ENCODE peak calls at places on chromosomes 11 and 22, in four cellular contexts. Q, V, R and Y are unnamed samples.
A peak's percentile ranks its signal among the peaks of the same experiment; 100 is the strongest.

GRCh38 chr22:29136715-29137700 is 64.2 kb downstream of the KREMEN1 start:
- DNase-seq in Q (no peak), V (peak; percentile 37), R (no peak), Y (no peak)

GRCh38 chr11:129710423-129710822 is 105.2 kb upstream of the TMEM45B start:
- DNase-seq in Q (no peak), V (no peak), R (no peak), Y (no peak)

GRCh38 chr11:64744544-64745218 is 739 bp upstream of the RASGRP2 start:
- DNase-seq in Q (no peak), V (no peak), R (no peak), Y (no peak)

GRCh38 chr11:19777342-19778102 is 64.9 kb downstream of the NAV2 start:
- DNase-seq in Q (no peak), V (peak; percentile 52), R (peak; percentile 70), Y (peak; percentile 77)

GRCh38 chr11:11432621-11433319 is 79.7 kb upstream of the CSNK2A3 start:
- DNase-seq in Q (no peak), V (no peak), R (no peak), Y (no peak)

GRCh38 chr22:41725510-41726110 is 26.3 kb downstream of the MEI1 start:
- DNase-seq in Q (no peak), V (no peak), R (no peak), Y (peak; percentile 1)

GRCh38 chr11:2796091-2796490 is 89.5 kb downstream of the CDKN1C start:
- DNase-seq in Q (peak; percentile 32), V (peak; percentile 37), R (no peak), Y (no peak)

GRCh38 chr11:68010058-68011041 is at the start of gene ALDH3B1:
- DNase-seq in Q (peak; percentile 79), V (peak; percentile 94), R (peak; percentile 48), Y (peak; percentile 71)

GRCh38 chr22:22375586-22376351 is 131.2 kb downstream of the VPREB1 start:
- DNase-seq in Q (no peak), V (peak; percentile 75), R (no peak), Y (no peak)

GRCh38 chr11:33532720-33533119 is 167.9 kb downstream of the C11orf91 start:
- DNase-seq in Q (no peak), V (no peak), R (no peak), Y (no peak)

DNA sequence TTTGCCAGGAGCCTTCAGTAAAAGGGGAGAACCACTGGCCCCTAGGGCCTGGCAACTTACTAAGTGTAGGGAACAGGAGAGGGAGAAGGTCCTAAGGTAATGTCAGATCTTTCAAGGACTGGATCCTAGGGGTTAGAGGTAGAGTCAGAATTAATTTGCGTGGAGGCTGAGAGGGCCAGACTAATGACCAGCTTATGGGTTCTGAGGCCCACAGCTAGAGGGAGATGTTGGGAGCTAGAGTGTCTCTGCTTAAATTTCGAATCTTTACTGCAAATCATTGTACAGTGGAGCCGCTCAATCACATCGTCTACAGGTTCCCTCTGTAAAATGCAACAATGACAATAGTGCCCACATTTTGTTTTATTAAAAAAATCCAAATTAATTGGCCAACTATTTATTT is 31.4 kb downstream of the CLMP start:
- DNase-seq in Q (no peak), V (no peak), R (no peak), Y (no peak)
- TF ChIP-seq CTCF in Q (no peak), V (no peak), R (peak; percentile 17), Y (peak; percentile 57)

GRCh38 chr22:26479043-26479791 is 4.4 kb downstream of the HPS4 start:
- DNase-seq in Q (no peak), V (no peak), R (no peak), Y (no peak)
- TF ChIP-seq CTCF in Q (no peak), V (peak; percentile 12), R (no peak), Y (no peak)

DNA sequence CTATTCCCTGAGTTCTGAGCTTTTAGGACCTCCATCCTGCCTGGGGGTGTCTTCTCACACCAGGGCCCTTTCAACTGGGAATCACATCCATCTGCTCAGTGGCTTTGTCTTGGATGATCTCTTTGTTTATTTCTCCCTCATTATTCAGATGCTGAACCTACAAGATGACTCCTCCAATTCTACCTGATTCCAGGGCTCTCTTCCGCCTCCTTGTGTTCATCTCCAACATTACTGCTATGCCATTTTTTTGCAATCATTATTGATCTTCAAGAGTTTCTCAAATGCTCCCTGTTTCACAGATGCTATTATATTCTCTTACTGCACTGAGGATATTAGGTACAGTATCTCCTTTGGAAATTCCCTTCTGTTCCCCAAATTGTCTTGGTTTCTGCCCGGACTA is 307.7 kb downstream of the SHANK2 start:
- DNase-seq in Q (no peak), V (no peak), R (no peak), Y (no peak)
- TF ChIP-seq CTCF in Q (no peak), V (no peak), R (no peak), Y (no peak)

GRCh38 chr11:62923634-62924411 is 2.7 kb upstream of the CHRM1 start:
- DNase-seq in Q (no peak), V (peak; percentile 42), R (no peak), Y (no peak)

GRCh38 chr11:62921201-62921572 is at the start of gene CHRM1:
- DNase-seq in Q (no peak), V (no peak), R (no peak), Y (no peak)

GRCh38 chr11:62922189-62922589 is 1.0 kb upstream of the CHRM1 start:
- DNase-seq in Q (no peak), V (no peak), R (no peak), Y (no peak)

GRCh38 chr11:62921573-62922188 is 518 bp upstream of the CHRM1 start:
- DNase-seq in Q (no peak), V (no peak), R (no peak), Y (peak; percentile 7)

DNA sequence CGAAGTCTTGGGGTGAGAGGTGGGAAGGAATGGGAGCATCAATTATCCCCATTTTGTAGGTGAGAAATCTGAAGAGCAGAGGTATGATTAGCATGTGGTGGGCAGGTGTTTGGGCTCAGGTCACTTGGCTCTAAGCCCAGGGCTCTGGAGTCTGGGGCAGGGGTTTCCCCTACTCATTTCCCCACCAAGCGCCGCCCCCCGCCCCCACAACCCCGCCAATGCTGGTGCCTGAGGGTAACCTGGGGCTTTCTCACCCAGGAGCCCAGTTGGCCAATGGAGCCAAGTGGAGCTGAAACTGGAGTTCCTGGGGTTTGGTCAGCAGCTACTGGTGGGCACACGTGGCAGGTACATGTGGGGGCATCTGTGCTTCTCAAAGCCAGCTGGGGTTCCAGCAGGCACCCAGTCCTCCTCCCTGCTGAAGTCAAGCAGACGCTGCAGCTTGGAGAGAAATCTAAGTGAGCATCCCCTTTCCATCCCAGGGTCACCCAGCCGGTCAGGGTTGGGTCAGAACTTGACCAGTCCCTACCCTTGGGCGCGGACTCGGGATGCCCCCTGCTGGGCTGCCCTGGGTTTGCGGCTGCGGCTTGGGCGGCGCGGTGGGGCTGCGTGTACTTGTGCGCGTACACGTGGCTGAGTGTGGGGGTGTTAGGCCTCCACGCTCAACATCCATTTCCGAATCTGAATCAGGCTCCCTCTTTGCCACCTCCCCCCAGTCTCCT is 1.6 kb upstream of the CHRM1 start:
- DNase-seq in Q (no peak), V (no peak), R (no peak), Y (no peak)
- TF ChIP-seq CTCF in Q (no peak), V (peak; percentile 23), R (no peak), Y (peak; percentile 70)

DNA sequence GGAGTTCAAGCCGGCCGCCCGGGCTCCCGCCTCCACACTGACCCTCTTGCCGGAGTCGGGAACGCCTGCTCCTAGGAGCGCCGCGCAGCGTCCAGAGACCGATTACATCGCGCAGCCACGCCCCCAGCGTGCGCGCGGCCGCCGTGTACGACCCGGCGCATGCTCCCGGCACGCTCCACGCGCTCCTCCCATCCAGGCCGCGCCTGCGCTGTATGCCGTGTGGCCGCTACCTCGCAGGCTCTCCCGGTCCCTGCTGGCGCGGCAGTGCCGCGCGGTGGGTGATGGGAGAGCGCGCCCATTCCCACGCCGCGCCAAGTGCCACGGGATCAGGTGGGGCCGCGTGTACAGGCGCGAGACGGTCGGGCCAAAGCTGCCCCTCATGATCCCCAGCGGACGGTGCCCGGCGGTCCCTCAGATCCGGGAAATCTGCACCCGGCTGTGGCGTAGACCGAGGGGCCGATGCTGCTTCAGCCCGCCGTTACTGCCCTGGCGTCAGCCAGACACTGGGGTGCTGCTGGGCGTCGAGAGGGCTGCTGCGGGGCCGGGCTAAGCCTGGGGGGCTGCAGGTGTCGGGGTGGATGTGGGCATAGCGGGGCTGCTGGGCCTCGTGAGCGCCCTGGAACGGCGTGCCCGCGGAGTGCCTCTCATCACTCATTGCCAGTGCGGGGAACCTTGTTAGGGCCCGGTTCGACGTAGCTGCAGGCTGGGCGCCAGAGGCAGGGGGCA is at the start of the genes GNB1L and RTL10:
- DNase-seq in Q (peak; percentile 97), V (peak; percentile 99), R (peak; percentile 90), Y (peak; percentile 93)
- TF ChIP-seq CTCF in Q (peak; percentile 14), V (no peak), R (no peak), Y (no peak)

GRCh38 chr11:13701506-13701905 is 33.0 kb downstream of the FAR1 start:
- DNase-seq in Q (no peak), V (no peak), R (no peak), Y (no peak)
- TF ChIP-seq CTCF in Q (no peak), V (no peak), R (no peak), Y (no peak)

GRCh38 chr11:12893787-12894672 is 115.1 kb upstream of the RASSF10 start:
- DNase-seq in Q (peak; percentile 74), V (peak; percentile 79), R (peak; percentile 63), Y (peak; percentile 66)
- TF ChIP-seq CTCF in Q (peak; percentile 81), V (peak; percentile 86), R (peak; percentile 94), Y (peak; percentile 88)

GRCh38 chr11:58618215-58618614 is 4.2 kb upstream of the CNTF start:
- DNase-seq in Q (no peak), V (no peak), R (no peak), Y (no peak)
- TF ChIP-seq CTCF in Q (no peak), V (peak; percentile 31), R (no peak), Y (peak; percentile 18)